ENCODE peak calls at places on chromosomes 11 and 22, in nine cellular contexts. One of them, this sample, is unnamed.

GRCh38 chr11:19905280-19905853 is 192.7 kb downstream of the NAV2 start:
- DNase-seq in NCI-H1105 treated with DMSO at 0.1 percent for 48 hours: peak; percentile 55
- DNase-seq in amniotic stem cell: peak; percentile 47
- DNase-seq in GM12864: no peak
- DNase-seq in H7: peak; percentile 54
- DNase-seq in A172: peak; percentile 49
- DNase-seq in MCF 10A: peak; percentile 35
- DNase-seq in fibroblast of lung: peak; percentile 70
- DNase-seq in neural crest cell: no peak
- DNase-seq in this sample: peak; percentile 54

GRCh38 chr11:85114786-85115185 is 512.4 kb downstream of the DLG2 start:
- DNase-seq in NCI-H1105 treated with DMSO at 0.1 percent for 48 hours: no peak
- DNase-seq in amniotic stem cell: no peak
- DNase-seq in GM12864: no peak
- DNase-seq in H7: no peak
- DNase-seq in A172: no peak
- DNase-seq in MCF 10A: no peak
- DNase-seq in fibroblast of lung: peak; percentile 18
- DNase-seq in neural crest cell: no peak
- DNase-seq in this sample: peak; percentile 19

GRCh38 chr11:118003021-118003423 is 16.8 kb downstream of the IL10RA start:
- DNase-seq in NCI-H1105 treated with DMSO at 0.1 percent for 48 hours: no peak
- DNase-seq in amniotic stem cell: no peak
- DNase-seq in GM12864: no peak
- DNase-seq in H7: no peak
- DNase-seq in A172: no peak
- DNase-seq in MCF 10A: no peak
- DNase-seq in fibroblast of lung: no peak
- DNase-seq in neural crest cell: no peak
- DNase-seq in this sample: peak; percentile 37

GRCh38 chr11:131246589-131247164 is 123.7 kb upstream of the NTM start:
- DNase-seq in NCI-H1105 treated with DMSO at 0.1 percent for 48 hours: peak; percentile 46
- DNase-seq in amniotic stem cell: no peak
- DNase-seq in GM12864: no peak
- DNase-seq in H7: peak; percentile 47
- DNase-seq in A172: no peak
- DNase-seq in MCF 10A: no peak
- DNase-seq in fibroblast of lung: no peak
- DNase-seq in neural crest cell: peak; percentile 49
- DNase-seq in this sample: peak; percentile 33

GRCh38 chr22:24037851-24038765 is 27.0 kb downstream of the CABIN1 start:
- DNase-seq in NCI-H1105 treated with DMSO at 0.1 percent for 48 hours: no peak
- DNase-seq in amniotic stem cell: no peak
- DNase-seq in GM12864: no peak
- DNase-seq in H7: no peak
- DNase-seq in A172: no peak
- DNase-seq in MCF 10A: no peak
- DNase-seq in fibroblast of lung: no peak
- DNase-seq in neural crest cell: no peak
- DNase-seq in this sample: no peak

GRCh38 chr11:69383946-69384547 is 90.1 kb downstream of the MYEOV start:
- DNase-seq in NCI-H1105 treated with DMSO at 0.1 percent for 48 hours: no peak
- DNase-seq in amniotic stem cell: no peak
- DNase-seq in GM12864: no peak
- DNase-seq in H7: peak; percentile 32
- DNase-seq in A172: no peak
- DNase-seq in MCF 10A: no peak
- DNase-seq in fibroblast of lung: no peak
- DNase-seq in neural crest cell: no peak
- DNase-seq in this sample: no peak

GRCh38 chr22:46515208-46516111 is 22.0 kb downstream of the CELSR1 start:
- DNase-seq in NCI-H1105 treated with DMSO at 0.1 percent for 48 hours: no peak
- DNase-seq in amniotic stem cell: no peak
- DNase-seq in GM12864: no peak
- DNase-seq in H7: peak; percentile 72
- DNase-seq in A172: peak; percentile 76
- DNase-seq in MCF 10A: no peak
- DNase-seq in fibroblast of lung: no peak
- DNase-seq in neural crest cell: no peak
- DNase-seq in this sample: peak; percentile 68

GRCh38 chr11:120139316-120140069 is 1.6 kb upstream of the TRIM29 start:
- DNase-seq in NCI-H1105 treated with DMSO at 0.1 percent for 48 hours: no peak
- DNase-seq in amniotic stem cell: no peak
- DNase-seq in GM12864: no peak
- DNase-seq in H7: peak; percentile 53
- DNase-seq in A172: no peak
- DNase-seq in MCF 10A: no peak
- DNase-seq in fibroblast of lung: no peak
- DNase-seq in neural crest cell: no peak
- DNase-seq in this sample: no peak

GRCh38 chr11:111026241-111026640 is 219.3 kb upstream of the POU2AF2 start:
- DNase-seq in NCI-H1105 treated with DMSO at 0.1 percent for 48 hours: no peak
- DNase-seq in amniotic stem cell: no peak
- DNase-seq in GM12864: no peak
- DNase-seq in H7: no peak
- DNase-seq in A172: no peak
- DNase-seq in MCF 10A: no peak
- DNase-seq in fibroblast of lung: no peak
- DNase-seq in neural crest cell: no peak
- DNase-seq in this sample: no peak